ENCODE peak calls at places on chromosomes 13 and 19, in six cellular contexts. B is K562, Q is HepG2, R is upper lobe of left lung, Z is HCT116, I is GM12878. H is an unnamed sample.

GRCh38 chr19:3687393-3687773 is 12.9 kb downstream of the PIP5K1C start:
- ATAC-seq in B (no peak), Q (no peak), R (no peak), Z (no peak), I (no peak), H (no peak)

GRCh38 chr19:7337380-7338194 is 11.2 kb upstream of the ARHGEF18 start:
- ATAC-seq in B (no peak), Q (no peak), R (peak), Z (no peak), I (peak), H (peak)

GRCh38 chr13:77832339-77833100 is 86.1 kb downstream of the EDNRB start:
- ATAC-seq in B (no peak), Q (no peak), R (peak), Z (no peak), I (no peak), H (peak)

GRCh38 chr13:26529441-26529840 is 28.0 kb upstream of the WASF3 start:
- ATAC-seq in B (no peak), Q (no peak), R (no peak), Z (no peak), I (no peak), H (no peak)

GRCh38 chr19:51726049-51726448 is 2.3 kb upstream of the HAS1 start:
- ATAC-seq in B (peak), Q (no peak), R (peak), Z (no peak), I (no peak), H (peak)

GRCh38 chr13:48244159-48244558 is 11.2 kb downstream of the ITM2B start:
- ATAC-seq in B (peak), Q (peak), R (no peak), Z (no peak), I (no peak), H (no peak)

GRCh38 chr13:112010714-112011113 is 56.2 kb upstream of the SOX1 start:
- ATAC-seq in B (no peak), Q (no peak), R (no peak), Z (no peak), I (no peak), H (no peak)

GRCh38 chr19:55229789-55230182 is 1.2 kb upstream of the TMEM86B start:
- ATAC-seq in B (no peak), Q (peak), R (no peak), Z (no peak), I (no peak), H (no peak)

GRCh38 chr13:24281188-24282008 is 28.0 kb upstream of the C1QTNF9 start:
- ATAC-seq in B (no peak), Q (no peak), R (peak), Z (no peak), I (no peak), H (no peak)

GRCh38 chr13:112931028-112931934 is 37.7 kb upstream of the MCF2L start:
- ATAC-seq in B (peak), Q (peak), R (peak), Z (peak), I (peak), H (peak)

GRCh38 chr19:45119582-45119981 is 26.6 kb downstream of the PPP1R37 start:
- ATAC-seq in B (no peak), Q (no peak), R (no peak), Z (no peak), I (no peak), H (no peak)

GRCh38 chr13:55432814-55433213 is 1707.9 kb upstream of the PRR20A start:
- ATAC-seq in B (no peak), Q (no peak), R (no peak), Z (no peak), I (no peak), H (no peak)

GRCh38 chr13:96481482-96481881 is 391.6 kb downstream of the HS6ST3 start:
- ATAC-seq in B (no peak), Q (no peak), R (no peak), Z (no peak), I (no peak), H (no peak)

GRCh38 chr13:97653741-97654140 is 219.8 kb downstream of the RAP2A start:
- ATAC-seq in B (no peak), Q (no peak), R (peak), Z (no peak), I (no peak), H (no peak)

GRCh38 chr13:41639955-41640780 is 182.8 kb downstream of the RGCC start:
- ATAC-seq in B (no peak), Q (peak), R (peak), Z (no peak), I (no peak), H (peak)

GRCh38 chr13:75452564-75452963 is 29.4 kb downstream of the TBC1D4 start:
- ATAC-seq in B (no peak), Q (no peak), R (peak), Z (no peak), I (no peak), H (no peak)

GRCh38 chr13:32736648-32737047 is 150.4 kb downstream of the PDS5B start:
- ATAC-seq in B (no peak), Q (no peak), R (no peak), Z (no peak), I (peak), H (no peak)

GRCh38 chr13:54972838-54973237 is 1944.2 kb downstream of the OLFM4 start:
- ATAC-seq in B (no peak), Q (no peak), R (no peak), Z (no peak), I (no peak), H (no peak)

GRCh38 chr13:107743983-107744382 is 471.4 kb downstream of the LIG4 start:
- ATAC-seq in B (no peak), Q (no peak), R (no peak), Z (no peak), I (no peak), H (no peak)

GRCh38 chr19:47005873-47006272 is 13.8 kb upstream of the NPAS1 start:
- ATAC-seq in B (peak), Q (peak), R (peak), Z (peak), I (peak), H (no peak)

GRCh38 chr19:19606021-19606420 is 12.5 kb downstream of the PBX4 start:
- ATAC-seq in B (peak), Q (peak), R (no peak), Z (peak), I (peak), H (no peak)

GRCh38 chr19:39679791-39680168 is 24.1 kb downstream of the LGALS16 start:
- ATAC-seq in B (no peak), Q (no peak), R (no peak), Z (no peak), I (peak), H (no peak)

GRCh38 chr19:4981681-4981958 is 12.7 kb downstream of the KDM4B start:
- ATAC-seq in B (no peak), Q (no peak), R (no peak), Z (no peak), I (peak), H (no peak)

GRCh38 chr13:79936368-79937136 is 404.4 kb downstream of the SPRY2 start:
- ATAC-seq in B (no peak), Q (no peak), R (peak), Z (no peak), I (no peak), H (peak)

GRCh38 chr19:6279931-6280591 is at the start of gene MLLT1:
- ATAC-seq in B (peak), Q (peak), R (peak), Z (peak), I (peak), H (peak)
- TF ChIP-seq POLR2A in B (no peak), Q (no peak), R (no peak), Z (no peak), I (peak), H (peak)

GRCh38 chr19:48394331-48395169 is 1.1 kb downstream of the GRIN2D start:
- ATAC-seq in B (no peak), Q (no peak), R (no peak), Z (no peak), I (no peak), H (no peak)

GRCh38 chr19:48393196-48393558 is 291 bp upstream of the GRIN2D start:
- ATAC-seq in B (no peak), Q (peak), R (no peak), Z (no peak), I (no peak), H (no peak)

GRCh38 chr19:48390188-48391099 is 907 bp downstream of the KDELR1 start:
- ATAC-seq in B (peak), Q (peak), R (peak), Z (peak), I (peak), H (peak)

GRCh38 chr19:48393559-48394330 is at the start of gene GRIN2D:
- ATAC-seq in B (peak), Q (peak), R (no peak), Z (no peak), I (no peak), H (no peak)

GRCh38 chr19:48391100-48392005 is at the start of gene KDELR1:
- ATAC-seq in B (peak), Q (peak), R (peak), Z (peak), I (peak), H (peak)
- TF ChIP-seq POLR2AphosphoS5 in B (peak), Q (peak), R (peak), Z (peak), I (no peak), H (peak)

DNA sequence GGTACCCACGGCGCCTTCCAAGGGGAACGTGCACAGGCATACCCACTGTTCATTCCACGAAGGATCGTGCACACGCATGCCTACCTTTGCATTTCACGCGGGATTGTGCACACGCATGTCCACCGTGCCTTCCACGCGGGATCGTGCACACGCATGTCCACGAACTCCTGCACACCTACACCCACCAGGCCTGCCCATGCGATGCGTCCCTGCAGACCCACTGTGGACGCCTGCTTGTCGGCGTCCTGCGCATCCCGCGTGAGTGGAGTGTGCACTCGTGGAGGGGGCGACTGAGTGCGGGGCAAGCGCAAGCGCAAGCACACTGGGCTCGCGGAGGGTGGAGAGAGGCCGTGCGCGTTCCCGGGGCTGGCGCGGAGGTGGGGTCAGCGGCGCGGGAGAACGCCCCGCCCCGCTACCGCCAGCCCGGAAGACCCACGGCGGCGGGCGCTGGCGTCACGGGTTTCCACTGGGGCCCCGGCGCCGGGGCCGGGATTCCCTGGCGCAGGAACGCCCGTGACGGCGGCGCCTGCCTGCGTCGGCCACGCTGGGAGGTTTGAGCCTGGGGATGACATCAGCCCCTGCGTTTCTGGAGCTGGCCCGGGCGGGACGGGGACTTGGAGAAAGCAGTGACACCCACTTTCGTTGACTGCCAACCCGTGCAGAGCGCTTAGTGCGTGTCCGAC is 18.7 kb downstream of the GADD45B start:
- ATAC-seq in B (peak), Q (peak), R (peak), Z (peak), I (peak), H (peak)
- TF ChIP-seq POLR2A in B (no peak), Q (no peak), R (no peak), Z (no peak), I (no peak), H (no peak)

DNA sequence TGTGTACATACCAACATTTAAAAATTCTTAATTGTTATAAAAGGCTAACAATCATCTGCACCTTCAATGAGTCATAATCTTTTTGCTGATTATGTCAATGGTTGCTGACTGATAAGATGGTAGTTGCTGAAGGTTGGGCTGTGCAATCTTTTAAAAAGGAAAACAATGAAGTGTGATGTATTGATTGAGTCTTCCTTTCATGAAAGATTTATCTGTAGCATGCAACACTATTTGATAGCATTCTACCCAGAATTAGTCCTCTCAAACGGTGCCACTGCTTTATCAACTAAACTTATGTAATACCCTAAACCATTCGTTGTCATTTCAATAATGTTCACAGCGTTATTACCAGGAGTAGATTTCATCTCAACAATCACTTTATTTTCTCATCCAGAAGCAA is 2360.6 kb downstream of the PCDH9 start:
- ATAC-seq in B (no peak), Q (no peak), R (no peak), Z (no peak), I (no peak), H (no peak)
- TF ChIP-seq POLR2AphosphoS5 in B (no peak), Q (no peak), R (no peak), Z (no peak), I (no peak), H (no peak)

GRCh38 chr19:38640368-38640767 is 7.1 kb upstream of the ACTN4 start:
- ATAC-seq in B (no peak), Q (no peak), R (no peak), Z (no peak), I (no peak), H (peak)
- TF ChIP-seq POLR2A in B (no peak), Q (no peak), R (no peak), Z (no peak), I (no peak), H (no peak)